ENCODE peak calls at places on chromosomes 3 and 15, in ten cellular contexts. One of them, this sample, is unnamed.
A peak's percentile ranks its signal among the peaks of the same experiment; 100 is the strongest.

GRCh38 chr3:144273611-144274010 is 302.0 kb downstream of the DIPK2A start:
- DNase-seq in upper lobe of left lung: no peak
- DNase-seq in GM23338: no peak
- DNase-seq in K562: no peak
- DNase-seq in GM12878: no peak
- DNase-seq in H1: no peak
- DNase-seq in HCT116: no peak
- DNase-seq in stomach: no peak
- DNase-seq in endothelial cell of umbilical vein: no peak
- DNase-seq in Panc1: no peak
- DNase-seq in this sample: no peak

GRCh38 chr3:31508452-31509146 is 24.1 kb upstream of the STT3B start:
- DNase-seq in upper lobe of left lung: no peak
- DNase-seq in GM23338: no peak
- DNase-seq in K562: no peak
- DNase-seq in GM12878: no peak
- DNase-seq in H1: no peak
- DNase-seq in HCT116: no peak
- DNase-seq in stomach: no peak
- DNase-seq in endothelial cell of umbilical vein: no peak
- DNase-seq in Panc1: no peak
- DNase-seq in this sample: no peak

GRCh38 chr15:48722764-48723661 is 77.5 kb upstream of the FBN1 start:
- DNase-seq in upper lobe of left lung: no peak
- DNase-seq in GM23338: no peak
- DNase-seq in K562: peak; percentile 41
- DNase-seq in GM12878: no peak
- DNase-seq in H1: no peak
- DNase-seq in HCT116: peak; percentile 62
- DNase-seq in stomach: no peak
- DNase-seq in endothelial cell of umbilical vein: peak; percentile 79
- DNase-seq in Panc1: no peak
- DNase-seq in this sample: no peak

GRCh38 chr3:113002676-113003075 is 11.9 kb downstream of the GTPBP8 start:
- DNase-seq in upper lobe of left lung: no peak
- DNase-seq in GM23338: no peak
- DNase-seq in K562: no peak
- DNase-seq in GM12878: no peak
- DNase-seq in H1: no peak
- DNase-seq in HCT116: no peak
- DNase-seq in stomach: no peak
- DNase-seq in endothelial cell of umbilical vein: no peak
- DNase-seq in Panc1: no peak
- DNase-seq in this sample: no peak

GRCh38 chr3:107704477-107704876 is 181.7 kb downstream of the BBX start:
- DNase-seq in upper lobe of left lung: no peak
- DNase-seq in GM23338: no peak
- DNase-seq in K562: no peak
- DNase-seq in GM12878: no peak
- DNase-seq in H1: no peak
- DNase-seq in HCT116: no peak
- DNase-seq in stomach: no peak
- DNase-seq in endothelial cell of umbilical vein: no peak
- DNase-seq in Panc1: no peak
- DNase-seq in this sample: no peak

GRCh38 chr3:166688665-166689064 is 691.4 kb downstream of the ZBBX start:
- DNase-seq in upper lobe of left lung: no peak
- DNase-seq in GM23338: no peak
- DNase-seq in K562: no peak
- DNase-seq in GM12878: no peak
- DNase-seq in H1: no peak
- DNase-seq in HCT116: no peak
- DNase-seq in stomach: no peak
- DNase-seq in endothelial cell of umbilical vein: no peak
- DNase-seq in Panc1: no peak
- DNase-seq in this sample: no peak

GRCh38 chr15:52488830-52489229 is 39.9 kb downstream of the MYO5A start:
- DNase-seq in upper lobe of left lung: no peak
- DNase-seq in GM23338: no peak
- DNase-seq in K562: no peak
- DNase-seq in GM12878: no peak
- DNase-seq in H1: no peak
- DNase-seq in HCT116: no peak
- DNase-seq in stomach: no peak
- DNase-seq in endothelial cell of umbilical vein: no peak
- DNase-seq in Panc1: no peak
- DNase-seq in this sample: no peak

GRCh38 chr15:55796321-55796965 is 53.5 kb upstream of the PRTG start:
- DNase-seq in upper lobe of left lung: no peak
- DNase-seq in GM23338: no peak
- DNase-seq in K562: no peak
- DNase-seq in GM12878: no peak
- DNase-seq in H1: no peak
- DNase-seq in HCT116: no peak
- DNase-seq in stomach: no peak
- DNase-seq in endothelial cell of umbilical vein: no peak
- DNase-seq in Panc1: no peak
- DNase-seq in this sample: no peak

GRCh38 chr3:23981136-23981535 is 36.0 kb downstream of the NR1D2 start:
- DNase-seq in upper lobe of left lung: no peak
- DNase-seq in GM23338: no peak
- DNase-seq in K562: no peak
- DNase-seq in GM12878: no peak
- DNase-seq in H1: no peak
- DNase-seq in HCT116: no peak
- DNase-seq in stomach: no peak
- DNase-seq in endothelial cell of umbilical vein: no peak
- DNase-seq in Panc1: no peak
- DNase-seq in this sample: no peak

GRCh38 chr3:128480278-128480677 is 12.7 kb downstream of the GATA2 start:
- DNase-seq in upper lobe of left lung: no peak
- DNase-seq in GM23338: no peak
- DNase-seq in K562: no peak
- DNase-seq in GM12878: no peak
- DNase-seq in H1: no peak
- DNase-seq in HCT116: no peak
- DNase-seq in stomach: no peak
- DNase-seq in endothelial cell of umbilical vein: peak; percentile 31
- DNase-seq in Panc1: no peak
- DNase-seq in this sample: no peak
- H3K4me3 ChIP-seq in upper lobe of left lung: peak overlapping the region; percentile 69
- H3K4me3 ChIP-seq in GM23338: no peak overlapping the region
- H3K4me3 ChIP-seq in K562: no peak overlapping the region
- H3K4me3 ChIP-seq in GM12878: no peak overlapping the region
- H3K4me3 ChIP-seq in H1: peak overlapping the region; percentile 6
- H3K4me3 ChIP-seq in HCT116: no peak overlapping the region
- H3K4me3 ChIP-seq in stomach: no peak overlapping the region
- H3K4me3 ChIP-seq in endothelial cell of umbilical vein: no peak overlapping the region
- H3K4me3 ChIP-seq in Panc1: no peak overlapping the region
- H3K4me3 ChIP-seq in this sample: no peak overlapping the region

GRCh38 chr3:123807820-123808219 is 76.3 kb downstream of the MYLK start:
- DNase-seq in upper lobe of left lung: no peak
- DNase-seq in GM23338: no peak
- DNase-seq in K562: no peak
- DNase-seq in GM12878: no peak
- DNase-seq in H1: no peak
- DNase-seq in HCT116: no peak
- DNase-seq in stomach: no peak
- DNase-seq in endothelial cell of umbilical vein: peak; percentile 25
- DNase-seq in Panc1: no peak
- DNase-seq in this sample: no peak
- TF ChIP-seq POLR2AphosphoS5 in upper lobe of left lung: no peak
- TF ChIP-seq POLR2AphosphoS5 in GM23338: no peak
- TF ChIP-seq POLR2AphosphoS5 in K562: no peak
- TF ChIP-seq POLR2AphosphoS5 in GM12878: no peak
- TF ChIP-seq POLR2AphosphoS5 in H1: no peak
- TF ChIP-seq POLR2AphosphoS5 in HCT116: no peak
- TF ChIP-seq POLR2AphosphoS5 in stomach: no peak
- TF ChIP-seq POLR2AphosphoS5 in endothelial cell of umbilical vein: no peak
- TF ChIP-seq POLR2AphosphoS5 in Panc1: no peak
- TF ChIP-seq POLR2AphosphoS5 in this sample: no peak

GRCh38 chr15:96181873-96182301 is 148.6 kb upstream of the NR2F2 start:
- DNase-seq in upper lobe of left lung: peak; percentile 35
- DNase-seq in GM23338: no peak
- DNase-seq in K562: no peak
- DNase-seq in GM12878: no peak
- DNase-seq in H1: no peak
- DNase-seq in HCT116: no peak
- DNase-seq in stomach: no peak
- DNase-seq in endothelial cell of umbilical vein: no peak
- DNase-seq in Panc1: no peak
- DNase-seq in this sample: no peak
- H3K4me3 ChIP-seq in upper lobe of left lung: no peak overlapping the region
- H3K4me3 ChIP-seq in GM23338: no peak overlapping the region
- H3K4me3 ChIP-seq in K562: no peak overlapping the region
- H3K4me3 ChIP-seq in GM12878: no peak overlapping the region
- H3K4me3 ChIP-seq in H1: no peak overlapping the region
- H3K4me3 ChIP-seq in HCT116: no peak overlapping the region
- H3K4me3 ChIP-seq in stomach: no peak overlapping the region
- H3K4me3 ChIP-seq in endothelial cell of umbilical vein: no peak overlapping the region
- H3K4me3 ChIP-seq in Panc1: no peak overlapping the region
- H3K4me3 ChIP-seq in this sample: no peak overlapping the region

GRCh38 chr3:81716870-81717509 is 44.5 kb downstream of the GBE1 start:
- DNase-seq in upper lobe of left lung: peak; percentile 60
- DNase-seq in GM23338: peak; percentile 3
- DNase-seq in K562: peak; percentile 47
- DNase-seq in GM12878: no peak
- DNase-seq in H1: no peak
- DNase-seq in HCT116: no peak
- DNase-seq in stomach: peak; percentile 46
- DNase-seq in endothelial cell of umbilical vein: no peak
- DNase-seq in Panc1: no peak
- DNase-seq in this sample: no peak

GRCh38 chr3:81718311-81718710 is 43.1 kb downstream of the GBE1 start:
- DNase-seq in upper lobe of left lung: no peak
- DNase-seq in GM23338: no peak
- DNase-seq in K562: no peak
- DNase-seq in GM12878: no peak
- DNase-seq in H1: no peak
- DNase-seq in HCT116: no peak
- DNase-seq in stomach: no peak
- DNase-seq in endothelial cell of umbilical vein: no peak
- DNase-seq in Panc1: no peak
- DNase-seq in this sample: no peak

GRCh38 chr3:81709606-81710005 is 51.8 kb downstream of the GBE1 start:
- DNase-seq in upper lobe of left lung: no peak
- DNase-seq in GM23338: no peak
- DNase-seq in K562: no peak
- DNase-seq in GM12878: no peak
- DNase-seq in H1: no peak
- DNase-seq in HCT116: no peak
- DNase-seq in stomach: no peak
- DNase-seq in endothelial cell of umbilical vein: no peak
- DNase-seq in Panc1: no peak
- DNase-seq in this sample: no peak

DNA sequence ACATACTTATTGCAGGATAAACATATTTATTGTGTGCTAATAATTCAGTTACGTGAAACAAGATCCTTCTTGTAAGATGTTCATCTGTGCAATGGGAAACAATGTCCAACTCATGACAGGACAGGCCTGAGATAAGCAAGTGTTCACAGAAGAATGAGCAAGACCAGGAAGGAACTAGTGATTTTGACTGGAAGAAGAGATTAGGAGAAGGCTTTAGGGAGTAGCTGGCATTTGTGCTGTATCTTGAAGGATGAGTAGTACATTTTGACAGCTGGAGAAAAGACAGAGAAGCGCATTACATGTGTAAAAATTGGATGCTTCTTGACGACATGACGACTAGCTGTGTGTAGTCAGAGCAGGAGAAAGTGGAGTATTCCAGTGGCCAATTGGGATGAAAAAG is 48.4 kb downstream of the GBE1 start:
- DNase-seq in upper lobe of left lung: no peak
- DNase-seq in GM23338: no peak
- DNase-seq in K562: peak; percentile 68
- DNase-seq in GM12878: no peak
- DNase-seq in H1: no peak
- DNase-seq in HCT116: no peak
- DNase-seq in stomach: no peak
- DNase-seq in endothelial cell of umbilical vein: peak; percentile 24
- DNase-seq in Panc1: no peak
- DNase-seq in this sample: no peak
- TF ChIP-seq POLR2AphosphoS5 in upper lobe of left lung: no peak
- TF ChIP-seq POLR2AphosphoS5 in GM23338: no peak
- TF ChIP-seq POLR2AphosphoS5 in K562: peak; percentile 49
- TF ChIP-seq POLR2AphosphoS5 in GM12878: no peak
- TF ChIP-seq POLR2AphosphoS5 in H1: no peak
- TF ChIP-seq POLR2AphosphoS5 in HCT116: no peak
- TF ChIP-seq POLR2AphosphoS5 in stomach: no peak
- TF ChIP-seq POLR2AphosphoS5 in endothelial cell of umbilical vein: no peak
- TF ChIP-seq POLR2AphosphoS5 in Panc1: no peak
- TF ChIP-seq POLR2AphosphoS5 in this sample: no peak

DNA sequence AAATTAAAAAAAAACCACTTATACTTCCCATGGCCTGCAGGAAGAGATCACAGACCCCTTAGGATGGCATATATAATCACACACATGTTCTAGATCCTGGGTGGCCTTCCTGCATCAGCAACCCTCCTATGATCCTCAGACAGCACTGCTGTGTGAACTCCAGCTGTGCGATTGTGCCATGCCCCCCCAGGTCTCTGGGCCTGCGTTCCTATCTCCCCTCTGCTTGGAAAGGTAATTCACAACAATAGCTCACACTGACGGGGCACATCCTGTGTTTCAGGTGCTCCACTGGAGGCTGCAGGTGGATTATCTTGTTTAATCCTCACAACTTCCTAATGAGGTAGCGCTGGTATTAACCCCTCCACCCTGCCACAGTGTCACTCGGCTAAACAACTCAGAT is 71.2 kb upstream of the GLCE start:
- DNase-seq in upper lobe of left lung: no peak
- DNase-seq in GM23338: peak; percentile 53
- DNase-seq in K562: no peak
- DNase-seq in GM12878: no peak
- DNase-seq in H1: no peak
- DNase-seq in HCT116: no peak
- DNase-seq in stomach: no peak
- DNase-seq in endothelial cell of umbilical vein: no peak
- DNase-seq in Panc1: no peak
- DNase-seq in this sample: no peak
- H3K4me3 ChIP-seq in upper lobe of left lung: no peak overlapping the region
- H3K4me3 ChIP-seq in GM23338: peak overlapping the region; percentile 42
- H3K4me3 ChIP-seq in K562: no peak overlapping the region
- H3K4me3 ChIP-seq in GM12878: no peak overlapping the region
- H3K4me3 ChIP-seq in H1: peak overlapping the region; percentile 48
- H3K4me3 ChIP-seq in HCT116: no peak overlapping the region
- H3K4me3 ChIP-seq in stomach: no peak overlapping the region
- H3K4me3 ChIP-seq in endothelial cell of umbilical vein: no peak overlapping the region
- H3K4me3 ChIP-seq in Panc1: no peak overlapping the region
- H3K4me3 ChIP-seq in this sample: no peak overlapping the region

GRCh38 chr3:51391075-51391565 is at the start of gene RBM15B:
- DNase-seq in upper lobe of left lung: peak; percentile 98
- DNase-seq in GM23338: no peak
- DNase-seq in K562: peak; percentile 95
- DNase-seq in GM12878: peak; percentile 80
- DNase-seq in H1: peak; percentile 98
- DNase-seq in HCT116: peak; percentile 92
- DNase-seq in stomach: peak; percentile 98
- DNase-seq in endothelial cell of umbilical vein: peak; percentile 96
- DNase-seq in Panc1: peak; percentile 71
- DNase-seq in this sample: peak; percentile 100
- TF ChIP-seq POLR2AphosphoS5 in upper lobe of left lung: peak; percentile 71
- TF ChIP-seq POLR2AphosphoS5 in GM23338: peak; percentile 78
- TF ChIP-seq POLR2AphosphoS5 in K562: peak; percentile 36
- TF ChIP-seq POLR2AphosphoS5 in GM12878: peak; percentile 8
- TF ChIP-seq POLR2AphosphoS5 in H1: peak; percentile 79
- TF ChIP-seq POLR2AphosphoS5 in HCT116: peak; percentile 65
- TF ChIP-seq POLR2AphosphoS5 in stomach: peak; percentile 86
- TF ChIP-seq POLR2AphosphoS5 in endothelial cell of umbilical vein: peak; percentile 93
- TF ChIP-seq POLR2AphosphoS5 in Panc1: peak; percentile 51
- TF ChIP-seq POLR2AphosphoS5 in this sample: peak; percentile 87

GRCh38 chr3:58575986-58576652 is 1.1 kb downstream of the FAM107A start:
- DNase-seq in upper lobe of left lung: no peak
- DNase-seq in GM23338: no peak
- DNase-seq in K562: no peak
- DNase-seq in GM12878: no peak
- DNase-seq in H1: no peak
- DNase-seq in HCT116: no peak
- DNase-seq in stomach: no peak
- DNase-seq in endothelial cell of umbilical vein: peak; percentile 52
- DNase-seq in Panc1: no peak
- DNase-seq in this sample: peak; percentile 47
- H3K4me3 ChIP-seq in upper lobe of left lung: peak overlapping the region; percentile 45
- H3K4me3 ChIP-seq in GM23338: no peak overlapping the region
- H3K4me3 ChIP-seq in K562: no peak overlapping the region
- H3K4me3 ChIP-seq in GM12878: no peak overlapping the region
- H3K4me3 ChIP-seq in H1: no peak overlapping the region
- H3K4me3 ChIP-seq in HCT116: no peak overlapping the region
- H3K4me3 ChIP-seq in stomach: peak overlapping the region; percentile 33
- H3K4me3 ChIP-seq in endothelial cell of umbilical vein: peak overlapping the region; percentile 70
- H3K4me3 ChIP-seq in Panc1: no peak overlapping the region
- H3K4me3 ChIP-seq in this sample: peak overlapping the region; percentile 24